ENCODE peak calls at places on chromosomes 4 and X, in four cellular contexts. Q, A, F and C are unnamed samples.

GRCh38 chr4:158809611-158810486 is 41.0 kb downstream of the FNIP2 start:
- DNase-seq in Q (no peak), A (peak; percentile 54), F (peak; percentile 67), C (peak; percentile 62)

GRCh38 chr4:126375462-126376054 is 1060.8 kb downstream of the FAT4 start:
- DNase-seq in Q (no peak), A (no peak), F (no peak), C (peak; percentile 43)

GRCh38 chr4:182955411-182955810 is 38.2 kb upstream of the DCTD start:
- DNase-seq in Q (no peak), A (no peak), F (no peak), C (no peak)

GRCh38 chr4:2047031-2047660 is 12.0 kb upstream of the NAT8L start:
- DNase-seq in Q (no peak), A (no peak), F (no peak), C (no peak)

GRCh38 chrX:1734806-1735205 is 119.9 kb downstream of the ASMT start:
- DNase-seq in Q (no peak), A (peak; percentile 11), F (no peak), C (no peak)

GRCh38 chr4:86831262-86832090 is 17.7 kb downstream of the SLC10A6 start:
- DNase-seq in Q (no peak), A (no peak), F (no peak), C (peak; percentile 91)

GRCh38 chr4:158811704-158812103 is 42.9 kb downstream of the FNIP2 start:
- DNase-seq in Q (no peak), A (no peak), F (no peak), C (no peak)

GRCh38 chr4:147078875-147079658 is 133.4 kb upstream of the TTC29 start:
- DNase-seq in Q (no peak), A (no peak), F (no peak), C (peak; percentile 50)

GRCh38 chrX:132664273-132664672 is 175.4 kb upstream of the MBNL3 start:
- DNase-seq in Q (no peak), A (no peak), F (no peak), C (no peak)

GRCh38 chr4:152063301-152064235 is 302.8 kb upstream of the GATB start:
- DNase-seq in Q (no peak), A (peak; percentile 47), F (no peak), C (peak; percentile 8)

GRCh38 chr4:73743825-73744602 is 3.6 kb downstream of the CXCL8 start:
- DNase-seq in Q (no peak), A (no peak), F (no peak), C (no peak)

GRCh38 chr4:17111959-17112659 is 213.7 kb upstream of the LDB2 start:
- DNase-seq in Q (peak; percentile 79), A (peak; percentile 76), F (no peak), C (no peak)

GRCh38 chr4:53800741-53801140 is 209.5 kb upstream of the LNX1 start:
- DNase-seq in Q (no peak), A (no peak), F (no peak), C (no peak)

GRCh38 chr4:5385741-5386251 is 322.6 kb downstream of the EVC2 start:
- DNase-seq in Q (no peak), A (no peak), F (no peak), C (no peak)

GRCh38 chr4:150664935-150665334 is 83.0 kb downstream of the MAB21L2 start:
- DNase-seq in Q (no peak), A (peak; percentile 98), F (no peak), C (no peak)

GRCh38 chr4:8356856-8357255 is 83.7 kb downstream of the ACOX3 start:
- DNase-seq in Q (no peak), A (no peak), F (no peak), C (no peak)

GRCh38 chrX:43655151-43655676 is 885 bp upstream of the MAOA start:
- DNase-seq in Q (peak; percentile 59), A (peak; percentile 60), F (peak; percentile 33), C (peak; percentile 60)

GRCh38 chr4:150297861-150298474 is 219.7 kb downstream of the DCLK2 start:
- DNase-seq in Q (peak; percentile 74), A (peak; percentile 49), F (peak; percentile 55), C (peak; percentile 87)

GRCh38 chr4:169707958-169708643 is 49.6 kb downstream of the HPF1 start:
- DNase-seq in Q (no peak), A (no peak), F (no peak), C (no peak)

GRCh38 chr4:79331126-79331876 is 5.4 kb upstream of the NAA11 start:
- DNase-seq in Q (no peak), A (no peak), F (peak; percentile 63), C (no peak)

GRCh38 chrX:10156199-10157031 is at the start of gene CLCN4:
- DNase-seq in Q (peak; percentile 74), A (peak; percentile 75), F (no peak), C (peak; percentile 42)

GRCh38 chrX:39772057-39772832 is 325.5 kb downstream of the BCOR start:
- DNase-seq in Q (no peak), A (peak; percentile 87), F (peak; percentile 61), C (no peak)

GRCh38 chr4:100581337-100581736 is 63.5 kb upstream of the EMCN start:
- DNase-seq in Q (no peak), A (peak; percentile 1), F (peak; percentile 48), C (peak; percentile 1)

GRCh38 chr4:6974138-6974848 is 64.7 kb downstream of the TBC1D14 start:
- DNase-seq in Q (peak; percentile 86), A (peak; percentile 93), F (peak; percentile 78), C (peak; percentile 96)

GRCh38 chrX:26586570-26586969 is 370.6 kb downstream of the MAGEB5 start:
- DNase-seq in Q (peak; percentile 20), A (peak; percentile 37), F (no peak), C (no peak)

GRCh38 chrX:154373340-154374306 is 811 bp downstream of the FLNA start:
- DNase-seq in Q (peak; percentile 65), A (peak; percentile 90), F (no peak), C (peak; percentile 84)

GRCh38 chrX:154370882-154371770 is 3.3 kb downstream of the FLNA start:
- DNase-seq in Q (peak; percentile 93), A (peak; percentile 95), F (peak; percentile 94), C (peak; percentile 95)

GRCh38 chrX:154370300-154370881 is 4.0 kb downstream of the FLNA start:
- DNase-seq in Q (peak; percentile 50), A (no peak), F (no peak), C (peak; percentile 44)

GRCh38 chrX:154372612-154373022 is 1.8 kb downstream of the FLNA start:
- DNase-seq in Q (no peak), A (peak; percentile 44), F (no peak), C (peak; percentile 41)

DNA sequence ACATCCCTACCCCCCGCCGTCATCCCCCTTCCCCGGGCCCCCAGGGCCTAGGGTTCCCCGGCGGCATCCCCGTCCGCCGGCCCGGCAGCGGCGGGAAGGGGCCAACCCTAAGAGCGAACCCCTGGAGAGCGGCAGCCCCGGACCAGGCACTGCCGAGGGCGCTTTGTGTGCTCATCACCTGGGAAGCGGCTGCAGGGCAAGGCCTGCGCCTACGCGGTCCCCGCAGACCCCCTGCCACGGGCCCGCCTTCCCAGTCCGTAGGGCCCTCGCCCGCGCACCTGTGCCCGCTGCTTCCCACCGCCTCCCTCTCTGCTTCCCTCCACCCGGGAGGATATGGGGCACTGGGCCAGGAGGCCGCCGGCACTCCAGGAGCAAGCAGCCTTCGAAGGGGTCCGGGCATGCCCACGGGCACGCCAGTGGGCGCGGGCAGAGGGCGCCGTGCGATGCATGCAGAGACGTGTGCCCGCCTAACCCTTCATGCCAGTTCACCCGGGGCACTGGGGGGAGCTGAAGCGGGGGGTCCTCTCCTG is 2.6 kb downstream of the FLNA start:
- DNase-seq in Q (peak; percentile 33), A (no peak), F (no peak), C (no peak)
- H3K9ac ChIP-seq in Q (no peak overlapping the region), A (peak overlapping the region; percentile 76), F (no peak overlapping the region), C (peak overlapping the region; percentile 79)

DNA sequence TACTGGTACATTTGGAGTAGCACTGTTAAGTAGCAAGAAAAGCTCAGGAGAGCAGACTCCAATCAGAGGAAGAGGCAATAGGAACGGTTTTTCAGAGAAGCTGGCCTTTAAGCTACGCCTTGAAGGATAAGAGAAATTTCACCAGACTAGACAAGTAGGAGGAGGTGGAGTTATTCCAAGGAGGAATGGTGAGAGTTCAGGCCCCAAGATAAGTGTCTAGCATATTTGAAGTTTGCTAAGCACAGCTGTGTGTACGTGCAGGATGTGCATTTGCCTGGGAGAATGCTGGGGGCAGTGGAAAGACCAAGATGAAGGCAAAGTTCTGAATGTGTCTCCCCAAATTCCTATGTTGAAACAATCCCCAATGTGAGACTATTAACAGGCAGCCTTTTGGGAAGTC is 91.6 kb downstream of the SOWAHB start:
- DNase-seq in Q (no peak), A (no peak), F (no peak), C (no peak)
- H3K9ac ChIP-seq in Q (no peak overlapping the region), A (no peak overlapping the region), F (no peak overlapping the region), C (no peak overlapping the region)

GRCh38 chr4:121790976-121791375 is 10.1 kb upstream of the EXOSC9 start:
- DNase-seq in Q (no peak), A (peak; percentile 9), F (no peak), C (no peak)

GRCh38 chr4:121791481-121791880 is 9.6 kb upstream of the EXOSC9 start:
- DNase-seq in Q (no peak), A (no peak), F (no peak), C (peak; percentile 61)

GRCh38 chr4:121788896-121789295 is 12.2 kb upstream of the EXOSC9 start:
- DNase-seq in Q (no peak), A (no peak), F (no peak), C (no peak)

GRCh38 chr4:121789470-121789869 is 11.7 kb upstream of the EXOSC9 start:
- DNase-seq in Q (no peak), A (no peak), F (no peak), C (peak; percentile 33)

GRCh38 chr4:121789960-121790829 is 10.9 kb upstream of the EXOSC9 start:
- DNase-seq in Q (no peak), A (no peak), F (no peak), C (peak; percentile 78)
- H3K9ac ChIP-seq in Q (no peak overlapping the region), A (no peak overlapping the region), F (no peak overlapping the region), C (peak overlapping the region; percentile 38)

DNA sequence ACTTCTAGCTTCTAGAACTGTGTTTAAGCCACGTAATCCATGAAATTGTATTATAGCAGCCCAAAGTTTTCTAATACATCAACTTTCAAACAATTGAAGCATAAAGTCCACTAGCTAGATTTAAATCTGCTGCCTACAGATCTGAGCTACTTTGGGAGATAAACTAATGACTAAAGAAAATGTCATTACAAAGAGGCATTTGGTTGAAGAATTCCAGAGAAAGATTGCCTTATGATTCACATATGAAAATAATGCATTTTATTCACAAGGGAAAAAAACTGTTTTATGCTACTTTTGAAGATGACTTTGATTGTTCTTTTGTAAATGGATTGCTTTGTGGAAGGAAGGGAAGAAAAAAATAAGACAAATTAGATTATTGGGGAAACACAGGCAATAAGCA is 124.1 kb upstream of the SLIT2 start:
- DNase-seq in Q (no peak), A (no peak), F (no peak), C (peak; percentile 43)
- H3K9ac ChIP-seq in Q (no peak overlapping the region), A (no peak overlapping the region), F (no peak overlapping the region), C (no peak overlapping the region)